ENCODE peak calls at places on chromosomes 11 and 22, in ten cellular contexts. X is choroid plexus epithelial cell, F is Peyer's patch, C is A549, K is GM06990, I is psoas muscle, W is AG04450, Q is transverse colon, A is cardiac muscle cell, T is astrocyte of the cerebellum. B is an unnamed sample.

GRCh38 chr22:39519681-39520053 is 695 bp upstream of the ATF4 start:
- DNase-seq in X (no peak), F (no peak), C (peak; percentile 49), K (no peak), I (peak; percentile 84), W (no peak), Q (peak; percentile 69), A (peak; percentile 68), T (no peak), B (no peak)

GRCh38 chr11:29093416-29093815 is 923.4 kb downstream of the KCNA4 start:
- DNase-seq in X (peak; percentile 72), F (no peak), C (peak; percentile 33), K (no peak), I (no peak), W (peak; percentile 20), Q (no peak), A (peak; percentile 62), T (peak; percentile 38), B (no peak)

GRCh38 chr22:28911777-28912669 is 28.7 kb downstream of the ZNRF3 start:
- DNase-seq in X (peak; percentile 53), F (no peak), C (peak; percentile 10), K (no peak), I (no peak), W (peak; percentile 39), Q (no peak), A (peak; percentile 66), T (peak; percentile 37), B (no peak)

GRCh38 chr11:30454108-30454507 is 131.2 kb downstream of the ARL14EP start:
- DNase-seq in X (no peak), F (no peak), C (no peak), K (no peak), I (no peak), W (no peak), Q (no peak), A (no peak), T (no peak), B (no peak)

GRCh38 chr11:108754901-108755625 is 90.2 kb downstream of the DDX10 start:
- DNase-seq in X (peak; percentile 78), F (no peak), C (no peak), K (no peak), I (no peak), W (no peak), Q (no peak), A (peak; percentile 76), T (peak; percentile 32), B (peak; percentile 51)

GRCh38 chr22:17112491-17113042 is 8.6 kb downstream of the TMEM121B start:
- DNase-seq in X (no peak), F (peak; percentile 15), C (no peak), K (no peak), I (no peak), W (no peak), Q (no peak), A (no peak), T (no peak), B (no peak)

GRCh38 chr22:21823740-21824438 is 43.6 kb downstream of the MAPK1 start:
- DNase-seq in X (peak; percentile 35), F (no peak), C (no peak), K (no peak), I (no peak), W (no peak), Q (no peak), A (peak; percentile 19), T (no peak), B (no peak)

GRCh38 chr22:25008666-25009065 is 56.1 kb downstream of the KIAA1671 start:
- DNase-seq in X (no peak), F (no peak), C (no peak), K (no peak), I (no peak), W (no peak), Q (no peak), A (no peak), T (no peak), B (peak; percentile 56)

GRCh38 chr11:116472661-116473060 is 300.1 kb downstream of the BUD13 start:
- DNase-seq in X (peak; percentile 1), F (no peak), C (no peak), K (no peak), I (no peak), W (no peak), Q (no peak), A (no peak), T (no peak), B (no peak)

GRCh38 chr11:11988862-11989261 is 19.6 kb downstream of the DKK3 start:
- DNase-seq in X (no peak), F (no peak), C (no peak), K (no peak), I (no peak), W (no peak), Q (no peak), A (no peak), T (no peak), B (no peak)

GRCh38 chr11:11985954-11986949 is 22.2 kb downstream of the DKK3 start:
- DNase-seq in X (no peak), F (no peak), C (no peak), K (no peak), I (no peak), W (no peak), Q (no peak), A (no peak), T (no peak), B (no peak)

GRCh38 chr11:11988099-11988651 is 20.3 kb downstream of the DKK3 start:
- DNase-seq in X (peak; percentile 71), F (no peak), C (no peak), K (no peak), I (no peak), W (no peak), Q (no peak), A (no peak), T (no peak), B (no peak)

GRCh38 chr11:11985016-11985715 is 23.3 kb downstream of the DKK3 start:
- DNase-seq in X (peak; percentile 65), F (no peak), C (no peak), K (no peak), I (peak; percentile 31), W (no peak), Q (no peak), A (peak; percentile 75), T (no peak), B (no peak)

DNA sequence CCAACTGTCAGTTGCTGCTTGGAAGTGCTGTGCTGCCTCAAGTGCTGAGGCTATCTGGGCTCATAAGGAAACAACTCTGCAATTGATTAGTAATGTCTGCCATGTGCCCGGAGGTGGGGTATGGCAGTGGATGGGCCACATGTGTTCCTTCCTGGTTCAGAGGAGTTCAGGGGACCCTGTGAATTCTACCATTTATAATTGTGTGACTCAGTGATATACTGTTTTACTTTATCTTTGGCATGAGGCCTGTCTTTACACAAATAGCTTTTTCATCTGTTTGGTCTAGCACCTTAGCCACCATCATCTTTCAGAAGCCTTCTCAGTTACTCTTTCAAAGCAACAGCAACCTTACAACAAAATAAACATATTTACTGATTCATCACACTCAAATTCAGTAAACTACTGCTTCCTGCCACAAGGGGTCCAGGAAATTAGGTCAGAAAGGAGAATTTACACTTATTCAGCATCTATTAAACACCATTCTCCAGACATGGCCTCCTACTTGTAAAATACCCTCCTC is 20.9 kb downstream of the DKK3 start:
- DNase-seq in X (peak; percentile 67), F (no peak), C (no peak), K (no peak), I (no peak), W (no peak), Q (no peak), A (peak; percentile 50), T (no peak), B (no peak)
- TF ChIP-seq CTCF in X (peak; percentile 53), F (no peak), C (peak; percentile 23), K (peak; percentile 18), I (peak; percentile 4), W (peak; percentile 58), Q (peak; percentile 29), A (peak; percentile 55), T (peak; percentile 55), B (peak; percentile 60)

GRCh38 chr11:12469451-12469850 is 92.1 kb downstream of the PARVA start:
- DNase-seq in X (no peak), F (no peak), C (no peak), K (no peak), I (peak; percentile 56), W (no peak), Q (no peak), A (peak; percentile 60), T (no peak), B (no peak)
- H3K4me3 ChIP-seq in X (no peak overlapping the region), F (no peak overlapping the region), C (no peak overlapping the region), K (no peak overlapping the region), I (no peak overlapping the region), W (no peak overlapping the region), Q (no peak overlapping the region), A (no peak overlapping the region), T (no peak overlapping the region), B (no peak overlapping the region)

GRCh38 chr22:46114518-46115387 is 35.6 kb upstream of the PPARA start:
- DNase-seq in X (no peak), F (no peak), C (no peak), K (no peak), I (no peak), W (no peak), Q (no peak), A (no peak), T (no peak), B (no peak)
- TF ChIP-seq CTCF in X (no peak), F (no peak), C (no peak), K (no peak), I (no peak), W (no peak), Q (no peak), A (no peak), T (no peak), B (no peak)

GRCh38 chr11:118167906-118168305 is 8.5 kb downstream of the SCN2B start:
- DNase-seq in X (no peak), F (no peak), C (no peak), K (no peak), I (no peak), W (no peak), Q (no peak), A (no peak), T (no peak), B (no peak)

GRCh38 chr11:118169300-118170140 is 6.9 kb downstream of the SCN2B start:
- DNase-seq in X (no peak), F (no peak), C (no peak), K (no peak), I (no peak), W (no peak), Q (no peak), A (no peak), T (no peak), B (no peak)

GRCh38 chr11:118168316-118168715 is 8.1 kb downstream of the SCN2B start:
- DNase-seq in X (no peak), F (peak; percentile 20), C (no peak), K (no peak), I (no peak), W (no peak), Q (no peak), A (no peak), T (no peak), B (no peak)

GRCh38 chr11:118170231-118170630 is 6.2 kb downstream of the SCN2B start:
- DNase-seq in X (no peak), F (no peak), C (no peak), K (no peak), I (no peak), W (no peak), Q (no peak), A (no peak), T (no peak), B (no peak)

DNA sequence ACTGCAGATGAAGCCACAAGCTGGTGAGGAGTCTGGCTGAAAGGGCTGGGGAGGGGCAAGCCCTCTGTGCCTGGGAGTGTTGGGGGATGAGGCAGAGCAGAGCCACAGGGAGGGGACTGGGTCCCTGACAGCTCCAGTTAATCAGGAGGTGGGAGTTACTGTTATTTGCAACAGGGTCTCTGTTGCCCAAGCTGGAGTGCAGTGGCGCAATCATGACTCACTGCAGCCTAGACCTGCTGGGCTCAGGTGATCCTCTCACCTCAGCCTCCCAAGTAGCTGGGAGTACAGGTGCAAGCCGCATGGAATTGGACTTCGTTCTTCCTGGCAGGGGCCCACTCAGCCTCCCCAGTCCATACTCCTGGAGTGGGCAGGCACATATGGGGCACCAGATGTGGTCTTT is 7.7 kb downstream of the SCN2B start:
- DNase-seq in X (no peak), F (no peak), C (no peak), K (no peak), I (no peak), W (no peak), Q (no peak), A (no peak), T (no peak), B (no peak)
- H3K4me3 ChIP-seq in X (no peak overlapping the region), F (no peak overlapping the region), C (no peak overlapping the region), K (no peak overlapping the region), I (no peak overlapping the region), W (no peak overlapping the region), Q (no peak overlapping the region), A (no peak overlapping the region), T (no peak overlapping the region), B (no peak overlapping the region)